ENCODE peak calls at places on chromosomes 7 and 10, in four cellular contexts. One of them, this sample, is unnamed. For H3K36me3, the result is how much of the 10 kb centered on the place peaks cover.

GRCh38 chr7:92448185-92448747 is 984 bp downstream of the GATAD1 start:
- DNase-seq in A673: peak
- DNase-seq in OCI-LY7: peak
- DNase-seq in lower lobe of right lung: peak
- DNase-seq in this sample: peak

GRCh38 chr7:83130623-83131545 is 31.8 kb downstream of the PCLO start:
- DNase-seq in OCI-LY7: no peak
- DNase-seq in lower lobe of right lung: no peak
- DNase-seq in A673: no peak
- DNase-seq in this sample: no peak

GRCh38 chr7:96648784-96649183 is 60.9 kb downstream of the SEM1 start:
- DNase-seq in lower lobe of right lung: no peak
- DNase-seq in OCI-LY7: no peak
- DNase-seq in A673: no peak
- DNase-seq in this sample: no peak

GRCh38 chr7:137967143-137968018 is 34.5 kb downstream of the CREB3L2 start:
- DNase-seq in OCI-LY7: no peak
- DNase-seq in A673: no peak
- DNase-seq in lower lobe of right lung: no peak
- DNase-seq in this sample: peak

GRCh38 chr10:73968101-73968515 is 29.8 kb upstream of the VCL start:
- DNase-seq in OCI-LY7: no peak
- DNase-seq in A673: peak
- DNase-seq in lower lobe of right lung: no peak
- DNase-seq in this sample: no peak

GRCh38 chr10:4359003-4359402 is 467.0 kb upstream of the AKR1E2 start:
- DNase-seq in lower lobe of right lung: no peak
- DNase-seq in OCI-LY7: no peak
- DNase-seq in A673: peak
- DNase-seq in this sample: no peak

GRCh38 chr7:10973942-10974716 is 457 bp downstream of the PHF14 start:
- DNase-seq in lower lobe of right lung: no peak
- DNase-seq in A673: peak
- DNase-seq in OCI-LY7: peak
- DNase-seq in this sample: peak

GRCh38 chr10:125064681-125065492 is 95.5 kb downstream of the CTBP2 start:
- DNase-seq in A673: no peak
- DNase-seq in OCI-LY7: peak
- DNase-seq in lower lobe of right lung: no peak
- DNase-seq in this sample: no peak

GRCh38 chr10:86635402-86635801 is 18.9 kb upstream of the OPN4 start:
- DNase-seq in OCI-LY7: no peak
- DNase-seq in A673: no peak
- DNase-seq in lower lobe of right lung: no peak
- DNase-seq in this sample: peak

GRCh38 chr7:77409005-77409738 is 7.0 kb downstream of the GSAP start:
- DNase-seq in OCI-LY7: no peak
- DNase-seq in A673: no peak
- DNase-seq in lower lobe of right lung: no peak
- DNase-seq in this sample: peak

GRCh38 chr10:68153473-68154210 is 44.4 kb downstream of the MYPN start:
- DNase-seq in lower lobe of right lung: no peak
- DNase-seq in OCI-LY7: no peak
- DNase-seq in A673: peak
- DNase-seq in this sample: peak

GRCh38 chr7:96481831-96482230 is 159.9 kb upstream of the SLC25A13 start:
- DNase-seq in OCI-LY7: no peak
- DNase-seq in A673: no peak
- DNase-seq in lower lobe of right lung: no peak
- DNase-seq in this sample: peak

GRCh38 chr10:95423327-95424005 is 132.7 kb upstream of the PDLIM1 start:
- DNase-seq in OCI-LY7: no peak
- DNase-seq in lower lobe of right lung: no peak
- DNase-seq in A673: no peak
- DNase-seq in this sample: no peak

GRCh38 chr7:103989200-103989784 is at the start of gene RELN:
- DNase-seq in A673: peak
- DNase-seq in OCI-LY7: no peak
- DNase-seq in lower lobe of right lung: no peak
- DNase-seq in this sample: peak

GRCh38 chr7:149199234-149199990 is 4.1 kb downstream of the ZNF282 start:
- DNase-seq in lower lobe of right lung: no peak
- DNase-seq in A673: no peak
- DNase-seq in OCI-LY7: no peak
- DNase-seq in this sample: peak

GRCh38 chr10:89342219-89342966 is 14.6 kb downstream of the IFIT3 start:
- DNase-seq in A673: peak
- DNase-seq in OCI-LY7: no peak
- DNase-seq in lower lobe of right lung: no peak
- DNase-seq in this sample: peak

GRCh38 chr7:2785071-2785500 is 59.0 kb downstream of the GNA12 start:
- DNase-seq in A673: no peak
- DNase-seq in lower lobe of right lung: no peak
- DNase-seq in OCI-LY7: no peak
- DNase-seq in this sample: peak

GRCh38 chr7:2786607-2787116 is 57.4 kb downstream of the GNA12 start:
- DNase-seq in A673: no peak
- DNase-seq in OCI-LY7: no peak
- DNase-seq in lower lobe of right lung: no peak
- DNase-seq in this sample: no peak

GRCh38 chr7:2781636-2782035 is 62.5 kb downstream of the GNA12 start:
- DNase-seq in lower lobe of right lung: no peak
- DNase-seq in OCI-LY7: no peak
- DNase-seq in A673: no peak
- DNase-seq in this sample: peak

GRCh38 chr7:2779086-2779485 is 65.0 kb downstream of the GNA12 start:
- DNase-seq in lower lobe of right lung: no peak
- DNase-seq in A673: no peak
- DNase-seq in OCI-LY7: no peak
- DNase-seq in this sample: peak

GRCh38 chr7:2782565-2782964 is 61.5 kb downstream of the GNA12 start:
- DNase-seq in A673: no peak
- DNase-seq in OCI-LY7: no peak
- DNase-seq in lower lobe of right lung: no peak
- DNase-seq in this sample: no peak
- H3K36me3 ChIP-seq in A673: under half
- H3K36me3 ChIP-seq in OCI-LY7: under half
- H3K36me3 ChIP-seq in lower lobe of right lung: under half
- H3K36me3 ChIP-seq in this sample: under half

GRCh38 chr7:70674268-70675025 is 457.5 kb upstream of the GALNT17 start:
- DNase-seq in OCI-LY7: no peak
- DNase-seq in lower lobe of right lung: no peak
- DNase-seq in A673: no peak
- DNase-seq in this sample: no peak
- H3K27ac ChIP-seq in OCI-LY7: no peak
- H3K27ac ChIP-seq in lower lobe of right lung: no peak
- H3K27ac ChIP-seq in A673: no peak
- H3K27ac ChIP-seq in this sample: no peak

DNA sequence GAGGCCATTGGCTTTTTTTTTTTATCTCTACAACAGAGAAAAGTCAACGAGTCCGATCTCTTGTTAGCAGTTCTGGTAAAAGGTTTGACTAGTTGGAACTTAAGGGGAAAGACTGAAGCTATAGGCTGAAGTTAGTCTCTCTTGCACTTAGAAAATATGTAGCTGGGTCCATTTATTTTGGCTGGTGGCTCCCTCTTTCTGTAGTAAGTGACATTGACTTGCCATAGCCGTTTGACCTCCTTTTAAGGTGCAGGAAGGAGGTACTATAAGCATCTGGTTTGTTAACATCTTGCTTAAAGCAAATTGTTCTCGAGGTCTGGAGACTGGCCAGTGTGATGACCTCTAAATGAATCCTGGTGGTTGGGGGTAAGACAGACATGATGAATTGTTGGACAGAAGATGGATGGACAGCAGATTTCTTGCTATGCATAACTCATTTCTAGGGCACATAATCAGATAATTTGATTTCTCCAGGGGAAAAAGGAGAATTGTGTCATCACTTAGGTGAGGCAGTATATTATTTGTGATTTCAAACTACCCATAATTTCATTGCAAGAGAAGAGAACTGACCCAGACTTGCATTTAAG is 356.3 kb upstream of the GALNT17 start:
- DNase-seq in OCI-LY7: peak
- DNase-seq in lower lobe of right lung: no peak
- DNase-seq in A673: peak
- DNase-seq in this sample: no peak
- TF ChIP-seq CTCF in OCI-LY7: peak
- TF ChIP-seq CTCF in lower lobe of right lung: peak
- TF ChIP-seq CTCF in A673: peak
- TF ChIP-seq CTCF in this sample: peak

DNA sequence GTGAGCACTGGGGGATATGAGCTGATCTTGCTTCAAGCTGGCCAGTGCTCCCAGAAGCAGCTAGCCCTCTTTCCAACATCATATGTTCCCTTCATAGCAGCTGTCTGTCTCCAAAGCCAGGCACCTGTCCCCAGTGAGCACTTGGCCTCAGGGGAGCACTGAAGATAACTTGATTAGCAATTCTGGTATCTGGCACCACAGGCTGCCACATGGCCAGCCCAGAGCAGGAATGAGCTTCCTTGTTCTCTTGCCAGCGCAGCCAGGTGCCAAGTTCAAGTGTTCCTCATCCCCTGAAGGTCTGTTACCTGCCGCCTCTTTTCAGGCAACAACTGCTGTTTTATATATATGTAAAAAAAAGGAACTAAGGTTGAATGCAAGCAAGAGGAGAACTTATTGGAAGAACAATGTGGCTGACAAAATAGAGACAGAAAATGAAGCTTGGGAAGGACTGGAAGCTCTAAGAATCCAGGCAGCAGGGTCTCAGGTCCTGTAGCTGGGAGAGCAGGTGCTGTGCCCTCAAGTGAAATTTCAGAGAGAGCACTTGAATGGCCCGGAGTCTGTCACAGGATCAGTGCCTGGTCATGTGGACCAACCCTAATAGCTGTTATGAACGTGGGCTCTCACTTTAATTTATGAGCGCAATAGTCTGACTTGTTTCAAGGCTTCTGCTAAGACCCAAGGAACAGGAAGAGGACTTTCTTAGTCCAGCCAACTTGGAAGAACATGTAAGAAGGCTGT is 267.1 kb downstream of the GLRX3 start:
- DNase-seq in A673: no peak
- DNase-seq in OCI-LY7: no peak
- DNase-seq in lower lobe of right lung: no peak
- DNase-seq in this sample: no peak
- H3K36me3 ChIP-seq in A673: under half
- H3K36me3 ChIP-seq in OCI-LY7: under half
- H3K36me3 ChIP-seq in lower lobe of right lung: under half
- H3K36me3 ChIP-seq in this sample: under half

GRCh38 chr7:37408241-37408884 is 40.3 kb downstream of the ELMO1 start:
- DNase-seq in A673: no peak
- DNase-seq in OCI-LY7: no peak
- DNase-seq in lower lobe of right lung: no peak
- DNase-seq in this sample: no peak

GRCh38 chr7:37409456-37409855 is 39.2 kb downstream of the ELMO1 start:
- DNase-seq in OCI-LY7: no peak
- DNase-seq in lower lobe of right lung: no peak
- DNase-seq in A673: no peak
- DNase-seq in this sample: no peak

GRCh38 chr7:37405603-37406122 is 43.0 kb downstream of the ELMO1 start:
- DNase-seq in lower lobe of right lung: no peak
- DNase-seq in A673: no peak
- DNase-seq in OCI-LY7: no peak
- DNase-seq in this sample: no peak

GRCh38 chr7:37408885-37409248 is 39.8 kb downstream of the ELMO1 start:
- DNase-seq in A673: no peak
- DNase-seq in lower lobe of right lung: no peak
- DNase-seq in OCI-LY7: no peak
- DNase-seq in this sample: no peak

GRCh38 chr7:37405128-37405527 is 43.5 kb downstream of the ELMO1 start:
- DNase-seq in lower lobe of right lung: no peak
- DNase-seq in OCI-LY7: no peak
- DNase-seq in A673: no peak
- DNase-seq in this sample: no peak
- H3K27ac ChIP-seq in lower lobe of right lung: no peak
- H3K27ac ChIP-seq in OCI-LY7: no peak
- H3K27ac ChIP-seq in A673: no peak
- H3K27ac ChIP-seq in this sample: no peak

DNA sequence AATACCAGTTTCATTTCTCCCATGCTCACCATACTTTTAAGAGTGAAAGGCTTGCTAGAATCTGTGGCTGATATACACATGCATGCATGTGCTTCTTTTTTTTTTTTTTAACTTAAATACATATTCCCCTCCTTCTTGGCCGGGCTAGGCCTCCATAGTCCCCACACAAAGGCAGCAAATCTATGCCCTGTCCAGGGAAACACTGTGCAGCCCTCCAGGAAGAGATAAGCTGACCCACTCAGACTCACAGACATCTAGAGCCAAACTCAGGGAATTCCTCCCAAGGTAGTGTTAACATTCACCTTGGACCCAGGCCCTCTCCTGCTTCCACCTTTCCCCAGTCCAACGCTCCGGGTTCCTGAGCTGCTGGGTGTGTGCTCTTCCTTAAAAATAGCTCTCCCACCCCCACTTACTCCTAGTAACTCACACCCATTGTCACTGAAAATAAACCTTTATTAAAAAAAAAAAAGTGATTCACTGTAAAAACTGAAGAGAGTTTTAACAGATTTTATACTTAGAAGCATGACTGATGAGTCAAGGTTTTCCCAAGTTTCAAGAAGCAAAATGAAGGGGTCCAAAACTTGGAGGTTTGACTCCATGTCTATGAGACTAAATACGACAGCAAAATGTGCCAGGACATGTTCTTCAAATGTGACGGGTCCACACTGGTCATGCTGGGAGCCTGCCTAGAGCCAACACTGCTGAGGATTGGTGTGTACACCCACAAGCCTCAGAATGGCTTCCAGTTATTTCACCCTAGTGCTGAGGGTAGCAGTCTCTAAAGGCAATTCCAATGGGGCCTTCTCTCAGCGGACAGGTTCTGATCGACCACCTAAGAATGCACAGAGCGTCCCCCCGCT is 159.5 kb downstream of the GLI3 start:
- DNase-seq in A673: no peak
- DNase-seq in OCI-LY7: no peak
- DNase-seq in lower lobe of right lung: no peak
- DNase-seq in this sample: no peak
- TF ChIP-seq CTCF in A673: no peak
- TF ChIP-seq CTCF in OCI-LY7: no peak
- TF ChIP-seq CTCF in lower lobe of right lung: no peak
- TF ChIP-seq CTCF in this sample: no peak

DNA sequence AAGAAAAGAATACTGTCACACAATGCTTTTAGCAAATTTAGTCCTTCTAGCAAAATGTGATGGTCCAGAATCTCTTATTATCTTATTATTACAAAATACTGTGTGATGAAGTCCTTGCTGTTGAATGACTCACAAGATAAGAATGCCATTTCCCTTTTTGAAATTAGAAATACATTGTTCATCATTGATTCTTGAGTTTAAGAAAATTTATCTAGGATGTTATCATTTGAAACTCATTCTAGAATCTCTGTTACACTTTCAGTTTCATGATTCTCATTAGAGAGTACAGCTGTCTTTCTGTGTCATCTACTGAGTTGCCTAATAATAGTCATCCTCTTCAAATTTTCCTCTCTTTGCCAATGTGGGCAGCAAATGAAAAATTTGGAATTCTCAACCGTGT is 9.6 kb downstream of the ZKSCAN5 start:
- DNase-seq in A673: no peak
- DNase-seq in OCI-LY7: no peak
- DNase-seq in lower lobe of right lung: no peak
- DNase-seq in this sample: no peak
- H3K36me3 ChIP-seq in A673: under half
- H3K36me3 ChIP-seq in OCI-LY7: under half
- H3K36me3 ChIP-seq in lower lobe of right lung: half or more
- H3K36me3 ChIP-seq in this sample: under half

GRCh38 chr10:6069101-6069931 is 7.1 kb upstream of the IL2RA start:
- DNase-seq in lower lobe of right lung: no peak
- DNase-seq in A673: no peak
- DNase-seq in OCI-LY7: peak
- DNase-seq in this sample: no peak
- H3K27ac ChIP-seq in lower lobe of right lung: no peak
- H3K27ac ChIP-seq in A673: no peak
- H3K27ac ChIP-seq in OCI-LY7: peak
- H3K27ac ChIP-seq in this sample: no peak

This sample was measured in brain microvascular endothelial cell.